ENCODE peak calls at places on chromosomes 1 and 21, in six cellular contexts. One of them, this sample, is unnamed.

GRCh38 chr1:44999232-44999631 is 11.9 kb downstream of the HECTD3 start:
- DNase-seq in breast epithelium: no peak
- DNase-seq in brain microvascular endothelial cell: no peak
- DNase-seq in prostate gland: no peak
- DNase-seq in caudate nucleus: no peak
- DNase-seq in HCT116: no peak
- DNase-seq in this sample: no peak

GRCh38 chr1:41915786-41916571 is 2.7 kb downstream of the HIVEP3 start:
- DNase-seq in prostate gland: peak; percentile 46
- DNase-seq in caudate nucleus: no peak
- DNase-seq in breast epithelium: no peak
- DNase-seq in HCT116: no peak
- DNase-seq in brain microvascular endothelial cell: no peak
- DNase-seq in this sample: peak; percentile 13

GRCh38 chr1:205971082-205971481 is 27.8 kb upstream of the SLC26A9 start:
- DNase-seq in prostate gland: no peak
- DNase-seq in caudate nucleus: no peak
- DNase-seq in brain microvascular endothelial cell: no peak
- DNase-seq in HCT116: no peak
- DNase-seq in breast epithelium: no peak
- DNase-seq in this sample: no peak

GRCh38 chr1:30879940-30880339 is 28.6 kb downstream of the SDC3 start:
- DNase-seq in prostate gland: no peak
- DNase-seq in caudate nucleus: no peak
- DNase-seq in breast epithelium: no peak
- DNase-seq in brain microvascular endothelial cell: no peak
- DNase-seq in HCT116: no peak
- DNase-seq in this sample: no peak

GRCh38 chr1:12015499-12015898 is 3.8 kb upstream of the MIIP start:
- DNase-seq in brain microvascular endothelial cell: no peak
- DNase-seq in caudate nucleus: no peak
- DNase-seq in breast epithelium: no peak
- DNase-seq in HCT116: no peak
- DNase-seq in prostate gland: no peak
- DNase-seq in this sample: no peak

GRCh38 chr1:162087118-162087517 is 17.6 kb downstream of the NOS1AP start:
- DNase-seq in prostate gland: no peak
- DNase-seq in caudate nucleus: no peak
- DNase-seq in HCT116: no peak
- DNase-seq in brain microvascular endothelial cell: no peak
- DNase-seq in breast epithelium: no peak
- DNase-seq in this sample: no peak

GRCh38 chr1:9101510-9102146 is 27.3 kb downstream of the GPR157 start:
- DNase-seq in caudate nucleus: no peak
- DNase-seq in brain microvascular endothelial cell: peak; percentile 63
- DNase-seq in prostate gland: peak; percentile 68
- DNase-seq in breast epithelium: no peak
- DNase-seq in HCT116: peak; percentile 19
- DNase-seq in this sample: no peak

GRCh38 chr1:239814306-239814881 is 277.3 kb upstream of the FMN2 start:
- DNase-seq in brain microvascular endothelial cell: peak; percentile 52
- DNase-seq in prostate gland: no peak
- DNase-seq in breast epithelium: no peak
- DNase-seq in HCT116: no peak
- DNase-seq in caudate nucleus: no peak
- DNase-seq in this sample: no peak

GRCh38 chr1:184929711-184930202 is 44.6 kb downstream of the NIBAN1 start:
- DNase-seq in brain microvascular endothelial cell: no peak
- DNase-seq in breast epithelium: no peak
- DNase-seq in caudate nucleus: no peak
- DNase-seq in HCT116: no peak
- DNase-seq in prostate gland: peak; percentile 93
- DNase-seq in this sample: no peak

GRCh38 chr1:235943581-235944114 is 76.9 kb upstream of the LYST start:
- DNase-seq in breast epithelium: no peak
- DNase-seq in brain microvascular endothelial cell: peak; percentile 97
- DNase-seq in caudate nucleus: no peak
- DNase-seq in prostate gland: no peak
- DNase-seq in HCT116: no peak
- DNase-seq in this sample: no peak

GRCh38 chr1:115255154-115255553 is 82.9 kb downstream of the NGF start:
- DNase-seq in prostate gland: no peak
- DNase-seq in HCT116: no peak
- DNase-seq in breast epithelium: no peak
- DNase-seq in caudate nucleus: no peak
- DNase-seq in brain microvascular endothelial cell: peak; percentile 47
- DNase-seq in this sample: no peak

GRCh38 chr1:192575499-192576189 is at the start of gene RGS1:
- DNase-seq in caudate nucleus: no peak
- DNase-seq in prostate gland: no peak
- DNase-seq in breast epithelium: no peak
- DNase-seq in HCT116: no peak
- DNase-seq in brain microvascular endothelial cell: no peak
- DNase-seq in this sample: no peak

GRCh38 chr1:59015708-59016107 is 231.9 kb upstream of the JUN start:
- DNase-seq in HCT116: no peak
- DNase-seq in brain microvascular endothelial cell: peak; percentile 81
- DNase-seq in breast epithelium: no peak
- DNase-seq in caudate nucleus: no peak
- DNase-seq in prostate gland: peak; percentile 13
- DNase-seq in this sample: no peak

GRCh38 chr1:223000549-223001135 is 142.4 kb downstream of the TLR5 start:
- DNase-seq in brain microvascular endothelial cell: no peak
- DNase-seq in caudate nucleus: no peak
- DNase-seq in breast epithelium: no peak
- DNase-seq in HCT116: no peak
- DNase-seq in prostate gland: no peak
- DNase-seq in this sample: no peak

GRCh38 chr1:83053446-83053845 is 945.5 kb downstream of the TTLL7 start:
- DNase-seq in brain microvascular endothelial cell: no peak
- DNase-seq in HCT116: no peak
- DNase-seq in caudate nucleus: no peak
- DNase-seq in breast epithelium: no peak
- DNase-seq in prostate gland: no peak
- DNase-seq in this sample: no peak

GRCh38 chr1:9473032-9473792 is 66.1 kb upstream of the SLC25A33 start:
- DNase-seq in HCT116: peak; percentile 12
- DNase-seq in brain microvascular endothelial cell: peak; percentile 94
- DNase-seq in caudate nucleus: no peak
- DNase-seq in breast epithelium: peak; percentile 66
- DNase-seq in prostate gland: no peak
- DNase-seq in this sample: no peak

GRCh38 chr1:159993911-159994310 is 37.9 kb downstream of the PIGM start:
- DNase-seq in breast epithelium: no peak
- DNase-seq in HCT116: no peak
- DNase-seq in prostate gland: no peak
- DNase-seq in caudate nucleus: no peak
- DNase-seq in brain microvascular endothelial cell: no peak
- DNase-seq in this sample: no peak

GRCh38 chr1:199124351-199124750 is 485.5 kb downstream of the PTPRC start:
- DNase-seq in prostate gland: no peak
- DNase-seq in brain microvascular endothelial cell: peak; percentile 24
- DNase-seq in HCT116: no peak
- DNase-seq in breast epithelium: no peak
- DNase-seq in caudate nucleus: no peak
- DNase-seq in this sample: no peak

GRCh38 chr1:110004583-110004982 is 20.0 kb downstream of the AHCYL1 start:
- DNase-seq in HCT116: no peak
- DNase-seq in prostate gland: no peak
- DNase-seq in brain microvascular endothelial cell: no peak
- DNase-seq in caudate nucleus: no peak
- DNase-seq in breast epithelium: no peak
- DNase-seq in this sample: no peak

GRCh38 chr1:214451591-214451990 is 99.8 kb downstream of the PTPN14 start:
- DNase-seq in HCT116: no peak
- DNase-seq in prostate gland: no peak
- DNase-seq in brain microvascular endothelial cell: no peak
- DNase-seq in caudate nucleus: no peak
- DNase-seq in breast epithelium: no peak
- DNase-seq in this sample: no peak

GRCh38 chr1:178494569-178494971 is 2.2 kb downstream of the CLEC20A start:
- DNase-seq in breast epithelium: no peak
- DNase-seq in caudate nucleus: no peak
- DNase-seq in HCT116: no peak
- DNase-seq in brain microvascular endothelial cell: no peak
- DNase-seq in prostate gland: no peak
- DNase-seq in this sample: no peak

GRCh38 chr1:1351511-1352427 is 2.6 kb upstream of the DVL1 start:
- DNase-seq in brain microvascular endothelial cell: no peak
- DNase-seq in breast epithelium: no peak
- DNase-seq in prostate gland: no peak
- DNase-seq in caudate nucleus: no peak
- DNase-seq in HCT116: no peak
- DNase-seq in this sample: no peak

GRCh38 chr1:209202826-209203439 is 380.6 kb upstream of the CAMK1G start:
- DNase-seq in breast epithelium: no peak
- DNase-seq in brain microvascular endothelial cell: peak; percentile 22
- DNase-seq in prostate gland: peak; percentile 18
- DNase-seq in HCT116: peak; percentile 46
- DNase-seq in caudate nucleus: no peak
- DNase-seq in this sample: no peak

DNA sequence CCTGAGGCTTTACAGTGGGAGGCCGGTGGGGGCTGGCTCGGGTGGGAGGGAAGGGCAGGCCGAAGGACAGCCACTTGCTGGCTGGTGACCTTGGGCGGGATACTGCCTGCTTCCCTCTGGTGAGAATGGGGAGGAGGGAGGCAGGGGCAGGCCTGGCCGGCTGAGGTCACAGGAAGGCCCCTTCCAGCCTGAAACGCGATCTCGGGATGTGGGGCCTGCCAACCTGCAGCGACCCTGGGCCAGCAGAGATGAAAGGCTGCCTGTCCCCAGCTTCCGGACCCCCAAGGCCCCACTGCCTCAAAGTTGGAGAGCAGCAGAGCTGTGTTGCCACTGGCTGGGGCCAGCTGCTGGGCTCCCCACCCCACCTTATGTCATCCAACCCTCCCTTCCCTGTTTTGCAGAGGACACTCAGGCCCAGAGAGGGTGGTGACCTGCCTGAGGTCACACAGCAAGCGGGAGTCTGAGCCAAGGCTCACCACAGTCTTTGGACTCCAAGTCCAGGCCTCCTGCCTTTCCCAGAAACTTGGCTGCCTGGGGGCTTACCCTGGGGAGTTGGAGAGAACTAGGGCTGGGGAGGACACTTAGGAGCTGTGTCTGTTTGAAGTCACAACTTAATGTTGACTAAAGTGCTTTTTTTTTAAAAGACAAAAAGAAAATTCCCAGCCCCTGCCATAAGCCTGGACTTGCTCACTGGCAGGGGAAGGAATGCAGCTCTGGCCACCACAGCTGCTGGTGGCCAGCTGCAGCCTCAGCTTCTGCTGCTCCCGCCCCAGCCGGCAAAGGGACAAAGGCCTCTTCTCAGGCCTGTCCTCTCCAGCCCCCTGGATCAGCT is 14.8 kb upstream of the WASF2 start:
- DNase-seq in breast epithelium: peak; percentile 65
- DNase-seq in HCT116: no peak
- DNase-seq in caudate nucleus: peak; percentile 74
- DNase-seq in prostate gland: no peak
- DNase-seq in brain microvascular endothelial cell: no peak
- DNase-seq in this sample: peak; percentile 84
- H3K27ac ChIP-seq in breast epithelium: peak overlapping the region; percentile 100
- H3K27ac ChIP-seq in HCT116: no peak overlapping the region
- H3K27ac ChIP-seq in caudate nucleus: peak overlapping the region; percentile 96
- H3K27ac ChIP-seq in prostate gland: peak overlapping the region; percentile 87
- H3K27ac ChIP-seq in brain microvascular endothelial cell: no peak overlapping the region
- H3K27ac ChIP-seq in this sample: peak overlapping the region; percentile 98

GRCh38 chr21:46028547-46029200 is 47.1 kb downstream of the COL6A1 start:
- DNase-seq in caudate nucleus: no peak
- DNase-seq in brain microvascular endothelial cell: no peak
- DNase-seq in breast epithelium: no peak
- DNase-seq in HCT116: no peak
- DNase-seq in prostate gland: no peak
- DNase-seq in this sample: no peak

GRCh38 chr21:46024983-46025860 is 43.7 kb downstream of the COL6A1 start:
- DNase-seq in caudate nucleus: no peak
- DNase-seq in brain microvascular endothelial cell: peak; percentile 68
- DNase-seq in breast epithelium: no peak
- DNase-seq in HCT116: no peak
- DNase-seq in prostate gland: no peak
- DNase-seq in this sample: no peak

GRCh38 chr21:46027855-46028493 is 46.4 kb downstream of the COL6A1 start:
- DNase-seq in prostate gland: no peak
- DNase-seq in HCT116: no peak
- DNase-seq in breast epithelium: no peak
- DNase-seq in caudate nucleus: no peak
- DNase-seq in brain microvascular endothelial cell: no peak
- DNase-seq in this sample: no peak

GRCh38 chr21:46031484-46031883 is 49.9 kb downstream of the COL6A1 start:
- DNase-seq in HCT116: no peak
- DNase-seq in brain microvascular endothelial cell: no peak
- DNase-seq in prostate gland: no peak
- DNase-seq in breast epithelium: no peak
- DNase-seq in caudate nucleus: no peak
- DNase-seq in this sample: no peak

GRCh38 chr21:46029201-46029924 is 47.8 kb downstream of the COL6A1 start:
- DNase-seq in breast epithelium: no peak
- DNase-seq in brain microvascular endothelial cell: no peak
- DNase-seq in caudate nucleus: no peak
- DNase-seq in prostate gland: no peak
- DNase-seq in HCT116: no peak
- DNase-seq in this sample: no peak
- H3K27ac ChIP-seq in breast epithelium: peak overlapping the region; percentile 80
- H3K27ac ChIP-seq in brain microvascular endothelial cell: no peak overlapping the region
- H3K27ac ChIP-seq in caudate nucleus: no peak overlapping the region
- H3K27ac ChIP-seq in prostate gland: no peak overlapping the region
- H3K27ac ChIP-seq in HCT116: no peak overlapping the region
- H3K27ac ChIP-seq in this sample: no peak overlapping the region

GRCh38 chr1:228061411-228062084 is 21.0 kb upstream of the ARF1 start:
- DNase-seq in HCT116: no peak
- DNase-seq in caudate nucleus: no peak
- DNase-seq in brain microvascular endothelial cell: no peak
- DNase-seq in prostate gland: no peak
- DNase-seq in breast epithelium: peak; percentile 33
- DNase-seq in this sample: no peak
- H3K27ac ChIP-seq in HCT116: no peak overlapping the region
- H3K27ac ChIP-seq in caudate nucleus: no peak overlapping the region
- H3K27ac ChIP-seq in brain microvascular endothelial cell: no peak overlapping the region
- H3K27ac ChIP-seq in prostate gland: no peak overlapping the region
- H3K27ac ChIP-seq in breast epithelium: no peak overlapping the region
- H3K27ac ChIP-seq in this sample: no peak overlapping the region

DNA sequence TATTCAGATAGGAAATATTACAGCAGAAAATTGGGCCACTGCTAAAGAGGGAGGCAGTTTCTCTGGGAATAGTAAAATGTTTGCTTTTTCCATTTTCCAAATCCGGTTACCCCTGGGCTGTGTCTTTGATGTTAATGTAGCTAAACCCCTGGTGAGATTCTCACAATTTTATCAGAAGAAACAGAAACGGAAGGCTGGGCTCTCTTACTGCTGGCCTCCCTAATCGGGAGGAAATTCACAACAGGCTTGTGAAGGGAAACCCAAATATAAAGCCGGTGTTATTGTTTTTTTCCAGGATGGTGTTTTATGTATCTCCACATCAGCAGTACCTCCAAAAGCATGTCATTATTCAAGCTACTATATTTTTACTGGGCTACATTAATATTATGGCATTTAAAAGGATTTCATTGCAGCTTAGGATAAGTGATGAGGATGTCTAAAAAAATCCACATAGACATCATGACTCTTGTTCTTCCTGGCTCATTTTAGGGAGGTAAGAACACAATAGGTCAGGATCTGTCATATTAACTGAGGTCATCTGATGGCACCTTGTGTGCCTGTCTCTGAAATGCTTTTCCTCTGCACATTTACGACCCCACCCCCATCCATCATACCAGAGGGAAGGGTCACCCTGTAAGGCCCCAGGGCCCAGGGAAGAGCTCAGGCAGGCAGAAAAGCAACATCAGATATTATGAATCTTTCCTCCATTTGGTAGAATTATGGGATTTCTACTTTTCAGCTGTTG is 158.7 kb downstream of the DSCAM start:
- DNase-seq in HCT116: no peak
- DNase-seq in caudate nucleus: no peak
- DNase-seq in breast epithelium: no peak
- DNase-seq in prostate gland: no peak
- DNase-seq in brain microvascular endothelial cell: no peak
- DNase-seq in this sample: no peak
- H3K27ac ChIP-seq in HCT116: no peak overlapping the region
- H3K27ac ChIP-seq in caudate nucleus: no peak overlapping the region
- H3K27ac ChIP-seq in breast epithelium: no peak overlapping the region
- H3K27ac ChIP-seq in prostate gland: no peak overlapping the region
- H3K27ac ChIP-seq in brain microvascular endothelial cell: no peak overlapping the region
- H3K27ac ChIP-seq in this sample: no peak overlapping the region

This sample was measured in substantia nigra.